ENCODE peak calls at places on chromosomes 6 and 20, in seven cellular contexts. N is prostate gland; R is effector memory CD4-positive, alpha-beta T cell; T is left ventricle myocardium inferior; U is fibroblast of lung; Z is heart right ventricle; Y is sigmoid colon. Q is an unnamed sample.
A peak's percentile ranks its signal among the peaks of the same experiment; 100 is the strongest.

GRCh38 chr6:97626586-97627441 is 343.8 kb upstream of the MMS22L start:
- DNase-seq in U (peak; percentile 56), R (no peak), N (no peak), T (no peak), Y (no peak), Z (no peak), Q (peak; percentile 13)

GRCh38 chr6:27592107-27592480 is 119.2 kb upstream of the ZNF184 start:
- DNase-seq in T (no peak), U (peak; percentile 30), Z (no peak), R (no peak), N (no peak), Y (no peak), Q (peak; percentile 44)

GRCh38 chr6:149325648-149326236 is 8.2 kb downstream of the TAB2 start:
- DNase-seq in Y (no peak), U (no peak), T (no peak), Z (no peak), R (no peak), N (no peak), Q (no peak)

GRCh38 chr6:34964564-34964963 is 75.5 kb downstream of the ANKS1A start:
- DNase-seq in T (no peak), U (peak; percentile 20), Z (peak; percentile 61), Y (no peak), R (no peak), N (no peak), Q (peak; percentile 41)

GRCh38 chr6:138514860-138515540 is 15.7 kb upstream of the NHSL1 start:
- DNase-seq in R (peak; percentile 5), Z (no peak), U (no peak), N (no peak), Y (no peak), T (no peak), Q (no peak)

GRCh38 chr6:119078449-119079287 is at the start of gene FAM184A:
- DNase-seq in U (peak; percentile 63), N (peak; percentile 51), R (peak; percentile 73), T (peak; percentile 69), Y (peak; percentile 82), Z (peak; percentile 44), Q (peak; percentile 65)

GRCh38 chr6:3696525-3696924 is 55.0 kb downstream of the PXDC1 start:
- DNase-seq in Z (no peak), T (no peak), U (peak; percentile 78), R (no peak), Y (no peak), N (no peak), Q (no peak)

GRCh38 chr6:47832386-47833080 is 50.7 kb downstream of the OPN5 start:
- DNase-seq in Y (no peak), T (no peak), N (no peak), Z (no peak), U (peak; percentile 79), R (no peak), Q (no peak)

GRCh38 chr6:35804996-35805736 is at the start of gene LHFPL5:
- DNase-seq in U (peak; percentile 15), T (peak; percentile 36), N (no peak), Z (peak; percentile 16), Y (no peak), R (no peak), Q (peak; percentile 45)

GRCh38 chr20:63330940-63331339 is 30.2 kb downstream of the CHRNA4 start:
- DNase-seq in Z (no peak), R (no peak), N (no peak), U (no peak), Y (no peak), T (peak; percentile 9), Q (no peak)

GRCh38 chr6:96542702-96543101 is 20.2 kb upstream of the FHL5 start:
- DNase-seq in R (no peak), U (peak; percentile 17), Z (no peak), N (no peak), Y (no peak), T (no peak), Q (no peak)
- H3K36me3 ChIP-seq in R (peaks cover 50% of the 10 kb centered on the region), U (peaks cover 5% of the 10 kb centered on the region), Z (no peaks in the 10 kb centered on the region), N (no peaks in the 10 kb centered on the region), Y (peaks cover 100% of the 10 kb centered on the region), T (peaks cover 86% of the 10 kb centered on the region), Q (peaks cover 38% of the 10 kb centered on the region)

GRCh38 chr6:56401477-56402070 is 154.2 kb upstream of the COL21A1 start:
- DNase-seq in T (no peak), R (no peak), Z (no peak), N (no peak), U (no peak), Y (no peak), Q (no peak)

GRCh38 chr6:56399672-56400263 is 152.4 kb upstream of the COL21A1 start:
- DNase-seq in T (no peak), Z (no peak), R (no peak), N (no peak), Y (no peak), U (no peak), Q (no peak)

GRCh38 chr6:56399250-56399671 is 151.9 kb upstream of the COL21A1 start:
- DNase-seq in Z (no peak), Y (no peak), R (no peak), N (no peak), T (no peak), U (peak; percentile 19), Q (peak; percentile 11)

GRCh38 chr6:56403663-56404200 is 156.4 kb upstream of the COL21A1 start:
- DNase-seq in U (no peak), Y (no peak), R (no peak), T (no peak), Z (no peak), N (no peak), Q (no peak)

GRCh38 chr6:56400273-56400672 is 152.9 kb upstream of the COL21A1 start:
- DNase-seq in Y (no peak), T (no peak), Z (no peak), N (no peak), R (no peak), U (no peak), Q (no peak)
- H3K4me3 ChIP-seq in Y (no peak overlapping the region), T (no peak overlapping the region), Z (no peak overlapping the region), N (no peak overlapping the region), R (no peak overlapping the region), U (no peak overlapping the region), Q (no peak overlapping the region)

DNA sequence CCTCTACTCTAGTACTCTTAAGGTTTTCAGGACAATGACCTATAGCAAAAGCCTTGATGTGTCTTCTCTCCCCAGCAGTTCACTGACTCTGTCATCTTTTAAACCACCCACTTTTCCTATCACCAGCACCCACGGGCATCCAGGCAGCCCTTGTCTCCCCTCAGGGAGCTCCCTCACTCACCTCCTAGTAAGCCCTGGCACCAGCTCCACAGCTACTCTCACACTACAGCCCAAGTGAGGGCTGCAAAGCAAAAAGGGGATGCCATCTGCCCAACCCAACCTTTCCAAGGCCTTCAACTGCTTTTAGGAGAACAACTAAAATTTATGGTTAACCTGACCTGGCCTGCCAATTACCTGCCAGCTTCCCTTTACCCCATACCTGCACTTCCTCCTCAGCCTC is 26.0 kb downstream of the GCLC start:
- DNase-seq in Z (no peak), Y (no peak), N (no peak), U (no peak), R (no peak), T (no peak), Q (no peak)
- H3K36me3 ChIP-seq in Z (no peaks in the 10 kb centered on the region), Y (peaks cover 36% of the 10 kb centered on the region), N (no peaks in the 10 kb centered on the region), U (peaks cover 2% of the 10 kb centered on the region), R (peaks cover 3% of the 10 kb centered on the region), T (peaks cover 39% of the 10 kb centered on the region), Q (no peaks in the 10 kb centered on the region)

DNA sequence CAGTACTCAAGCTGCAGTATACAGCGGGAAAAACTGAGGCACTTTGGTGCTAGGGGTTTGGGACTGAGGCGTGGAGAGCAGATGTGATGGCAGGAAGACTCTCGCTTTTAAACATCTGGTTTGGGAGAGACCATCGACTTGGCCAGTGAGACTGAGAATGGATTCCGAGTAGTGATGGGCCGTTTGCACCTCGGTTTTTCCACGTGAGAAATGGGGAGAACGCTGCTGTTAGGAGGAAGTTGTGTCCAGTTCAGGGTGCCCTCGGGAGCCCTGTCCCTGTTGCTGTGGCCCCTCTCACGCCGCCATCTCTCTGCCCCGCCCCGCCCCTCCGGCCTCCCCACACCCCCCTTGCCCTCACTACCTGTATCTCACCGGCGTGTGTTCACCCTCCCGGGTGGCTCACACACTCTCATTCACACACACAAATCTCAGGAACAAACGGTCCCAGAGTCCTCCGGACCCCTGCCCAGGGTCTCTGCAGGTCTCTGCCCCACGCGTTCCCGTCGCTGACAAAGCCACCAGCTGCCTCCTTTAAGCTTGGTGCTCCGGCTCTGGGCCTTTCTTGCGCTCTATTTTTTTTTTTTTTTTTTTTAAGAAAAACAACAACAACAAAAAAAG is 2.7 kb downstream of the SOX12 start:
- DNase-seq in U (peak; percentile 37), T (no peak), R (no peak), Y (no peak), Z (no peak), N (no peak), Q (no peak)
- H3K4me3 ChIP-seq in U (peak overlapping the region; percentile 89), T (peak overlapping the region; percentile 83), R (no peak overlapping the region), Y (peak overlapping the region; percentile 66), Z (peak overlapping the region; percentile 73), N (peak overlapping the region; percentile 76), Q (peak overlapping the region; percentile 70)

GRCh38 chr6:158628542-158628941 is 16.0 kb downstream of the DYNLT1 start:
- DNase-seq in T (no peak), Y (no peak), Z (no peak), U (no peak), N (no peak), R (no peak), Q (no peak)

GRCh38 chr6:158629376-158630221 is 14.9 kb downstream of the DYNLT1 start:
- DNase-seq in U (no peak), T (no peak), N (no peak), Z (no peak), R (no peak), Y (no peak), Q (no peak)

GRCh38 chr6:158633127-158633526 is 11.4 kb downstream of the DYNLT1 start:
- DNase-seq in Z (no peak), T (no peak), U (no peak), N (no peak), R (no peak), Y (no peak), Q (no peak)

GRCh38 chr6:158631678-158632537 is 12.6 kb downstream of the DYNLT1 start:
- DNase-seq in U (peak; percentile 90), R (no peak), Y (peak; percentile 85), T (peak; percentile 84), Z (peak; percentile 81), N (no peak), Q (peak; percentile 17)

GRCh38 chr6:158630944-158631616 is 13.5 kb downstream of the DYNLT1 start:
- DNase-seq in N (peak; percentile 70), T (peak; percentile 70), U (peak; percentile 60), Z (no peak), Y (peak; percentile 78), R (no peak), Q (peak; percentile 31)
- H3K36me3 ChIP-seq in N (no peaks in the 10 kb centered on the region), T (peaks cover 27% of the 10 kb centered on the region), U (peaks cover 16% of the 10 kb centered on the region), Z (no peaks in the 10 kb centered on the region), Y (peaks cover 62% of the 10 kb centered on the region), R (peaks cover 61% of the 10 kb centered on the region), Q (peaks cover 66% of the 10 kb centered on the region)